ENCODE peak calls at places on chromosomes 6 and 20, in six cellular contexts. K, V, S, B, Z and G are unnamed samples.

GRCh38 chr6:72933216-72933615 is 292.1 kb downstream of the KHDC1L start:
- DNase-seq in K (no peak), V (no peak), S (no peak), B (no peak), Z (no peak), G (no peak)

GRCh38 chr6:28981391-28981832 is 23.7 kb downstream of the ZNF311 start:
- DNase-seq in K (peak; percentile 76), V (peak; percentile 96), S (peak; percentile 74), B (peak; percentile 53), Z (peak; percentile 74), G (peak; percentile 44)

GRCh38 chr6:143971453-143971852 is 36.6 kb downstream of the PLAGL1 start:
- DNase-seq in K (no peak), V (no peak), S (no peak), B (no peak), Z (no peak), G (no peak)

GRCh38 chr20:63117661-63118302 is 98.1 kb downstream of the YTHDF1 start:
- DNase-seq in K (no peak), V (no peak), S (no peak), B (no peak), Z (no peak), G (no peak)

GRCh38 chr20:60310551-60310950 is 352.3 kb downstream of the CDH26 start:
- DNase-seq in K (no peak), V (no peak), S (no peak), B (no peak), Z (no peak), G (no peak)

GRCh38 chr6:136510299-136510698 is 39.9 kb downstream of the MAP7 start:
- DNase-seq in K (peak; percentile 21), V (no peak), S (no peak), B (no peak), Z (no peak), G (no peak)

GRCh38 chr6:156984178-156984738 is 207.1 kb downstream of the ARID1B start:
- DNase-seq in K (no peak), V (peak; percentile 15), S (no peak), B (no peak), Z (no peak), G (no peak)

GRCh38 chr6:109690373-109690739 is 646 bp downstream of the AK9 start:
- DNase-seq in K (peak; percentile 67), V (peak; percentile 70), S (peak; percentile 65), B (peak; percentile 41), Z (peak; percentile 48), G (peak; percentile 29)

GRCh38 chr6:125859691-125860210 is 69.0 kb downstream of the NCOA7 start:
- DNase-seq in K (no peak), V (no peak), S (no peak), B (no peak), Z (no peak), G (peak; percentile 33)

GRCh38 chr20:22834651-22835256 is 200.4 kb upstream of the SSTR4 start:
- DNase-seq in K (no peak), V (no peak), S (no peak), B (no peak), Z (no peak), G (no peak)

GRCh38 chr6:144148891-144149290 is 1.4 kb upstream of the STX11 start:
- DNase-seq in K (no peak), V (no peak), S (no peak), B (no peak), Z (no peak), G (no peak)

GRCh38 chr6:130313206-130313605 is 52.6 kb upstream of the TMEM200A start:
- DNase-seq in K (no peak), V (no peak), S (no peak), B (no peak), Z (no peak), G (no peak)

GRCh38 chr6:52910091-52910490 is 593 bp upstream of the GSTA3 start:
- DNase-seq in K (no peak), V (peak; percentile 21), S (no peak), B (no peak), Z (no peak), G (no peak)

GRCh38 chr6:42279966-42280629 is 62.4 kb upstream of the MRPS10 start:
- DNase-seq in K (no peak), V (no peak), S (no peak), B (no peak), Z (no peak), G (peak; percentile 24)

GRCh38 chr6:124056884-124057283 is 253.2 kb downstream of the NKAIN2 start:
- DNase-seq in K (no peak), V (peak; percentile 45), S (no peak), B (no peak), Z (no peak), G (no peak)

GRCh38 chr6:1024587-1024986 is 287.3 kb upstream of the FOXQ1 start:
- DNase-seq in K (no peak), V (no peak), S (no peak), B (no peak), Z (no peak), G (peak; percentile 84)

GRCh38 chr6:149933036-149933435 is 8.8 kb upstream of the ULBP2 start:
- DNase-seq in K (no peak), V (no peak), S (no peak), B (no peak), Z (no peak), G (no peak)

GRCh38 chr20:1434571-1435336 is 31.9 kb downstream of the NSFL1C start:
- DNase-seq in K (peak; percentile 41), V (peak; percentile 98), S (peak; percentile 31), B (peak; percentile 20), Z (peak; percentile 27), G (peak; percentile 59)

GRCh38 chr20:38167851-38168760 is 3.0 kb upstream of the TGM2 start:
- DNase-seq in K (no peak), V (peak; percentile 34), S (no peak), B (no peak), Z (peak; percentile 30), G (peak; percentile 89)

GRCh38 chr6:68778356-68779020 is 143.4 kb downstream of the ADGRB3 start:
- DNase-seq in K (no peak), V (peak; percentile 85), S (peak; percentile 4), B (no peak), Z (peak; percentile 41), G (peak; percentile 16)

GRCh38 chr6:77447254-77447653 is 16.0 kb downstream of the HTR1B start:
- DNase-seq in K (no peak), V (no peak), S (no peak), B (no peak), Z (no peak), G (no peak)

GRCh38 chr20:23187759-23188158 is 101.6 kb upstream of the CD93 start:
- DNase-seq in K (no peak), V (no peak), S (peak; percentile 48), B (no peak), Z (no peak), G (no peak)

GRCh38 chr20:25065625-25066338 is 7.8 kb upstream of the ACSS1 start:
- DNase-seq in K (peak; percentile 40), V (peak; percentile 56), S (peak; percentile 68), B (peak; percentile 41), Z (peak; percentile 54), G (peak; percentile 80)

GRCh38 chr6:79168695-79168980 is 65.8 kb downstream of the HMGN3 start:
- DNase-seq in K (no peak), V (no peak), S (no peak), B (no peak), Z (no peak), G (no peak)

GRCh38 chr6:17098538-17098937 is 3.3 kb upstream of the STMND1 start:
- DNase-seq in K (no peak), V (peak; percentile 11), S (no peak), B (no peak), Z (no peak), G (no peak)

GRCh38 chr6:81864124-81864523 is 111.6 kb upstream of the TENT5A start:
- DNase-seq in K (no peak), V (no peak), S (no peak), B (no peak), Z (no peak), G (no peak)

GRCh38 chr6:20444786-20445271 is 43.1 kb downstream of the E2F3 start:
- DNase-seq in K (no peak), V (peak; percentile 55), S (no peak), B (no peak), Z (no peak), G (peak; percentile 23)

GRCh38 chr6:89597988-89598387 is 40.6 kb downstream of the LYRM2 start:
- DNase-seq in K (no peak), V (peak; percentile 86), S (no peak), B (no peak), Z (no peak), G (peak; percentile 30)

GRCh38 chr6:17167327-17167979 is 65.6 kb downstream of the STMND1 start:
- DNase-seq in K (no peak), V (peak; percentile 55), S (peak; percentile 53), B (no peak), Z (peak; percentile 60), G (peak; percentile 71)

GRCh38 chr6:30490031-30490876 is 945 bp downstream of the HLA-E start:
- DNase-seq in K (peak; percentile 87), V (peak; percentile 75), S (peak; percentile 69), B (peak; percentile 68), Z (peak; percentile 68), G (peak; percentile 92)

GRCh38 chr6:82364087-82365010 is 732 bp downstream of the TPBG start:
- DNase-seq in K (no peak), V (peak; percentile 61), S (peak; percentile 33), B (no peak), Z (peak; percentile 58), G (peak; percentile 86)